ENCODE peak calls at places on chromosomes 5 and 9, in eight cellular contexts. H, O, D, F, W, Y, V and B are unnamed samples.

GRCh38 chr9:15873573-15874177 is 320.8 kb downstream of the CCDC171 start:
- DNase-seq in O (peak), F (no peak), H (no peak), D (no peak), W (no peak), Y (no peak), V (peak), B (peak)

GRCh38 chr9:16653491-16654407 is 216.7 kb downstream of the BNC2 start:
- DNase-seq in Y (no peak), H (no peak), O (no peak), W (no peak), V (no peak), D (no peak), F (no peak), B (no peak)

GRCh38 chr5:1555011-1555807 is 31.4 kb upstream of the LPCAT1 start:
- DNase-seq in Y (peak), O (no peak), W (no peak), D (no peak), V (peak), F (peak), H (peak), B (peak)

GRCh38 chr5:32552936-32553335 is 32.4 kb upstream of the SUB1 start:
- DNase-seq in V (no peak), F (no peak), W (no peak), Y (no peak), H (no peak), O (no peak), D (no peak), B (no peak)

GRCh38 chr5:176675676-176676360 is 28.5 kb downstream of the TSPAN17 start:
- DNase-seq in H (no peak), O (no peak), W (no peak), F (peak), V (peak), Y (no peak), D (no peak), B (no peak)

GRCh38 chr9:96515629-96516470 is 65.9 kb downstream of the HABP4 start:
- DNase-seq in Y (no peak), V (peak), F (no peak), H (no peak), W (no peak), D (no peak), O (no peak), B (no peak)

GRCh38 chr5:72767289-72768010 is 49.0 kb upstream of the TNPO1 start:
- DNase-seq in H (no peak), O (no peak), D (no peak), Y (no peak), V (peak), F (no peak), W (no peak), B (peak)

GRCh38 chr5:150114773-150115408 is 28.5 kb upstream of the CSF1R start:
- DNase-seq in Y (peak), F (no peak), W (no peak), V (peak), O (no peak), D (no peak), H (no peak), B (no peak)

GRCh38 chr5:55104036-55104767 is 1.8 kb downstream of the GZMA start:
- DNase-seq in W (no peak), O (no peak), D (no peak), F (no peak), Y (no peak), V (peak), H (no peak), B (no peak)

GRCh38 chr5:67360047-67360446 is 163.4 kb upstream of the CD180 start:
- DNase-seq in W (no peak), D (no peak), Y (no peak), H (no peak), O (no peak), V (peak), F (no peak), B (no peak)

GRCh38 chr9:120611690-120612068 is 31.7 kb upstream of the CDK5RAP2 start:
- DNase-seq in F (no peak), D (no peak), H (no peak), O (no peak), V (no peak), Y (no peak), W (no peak), B (no peak)

GRCh38 chr5:150653762-150654158 is 7.3 kb upstream of the MYOZ3 start:
- DNase-seq in W (no peak), O (no peak), H (no peak), Y (no peak), F (no peak), D (no peak), V (peak), B (no peak)

GRCh38 chr5:180594311-180595045 is 3.2 kb upstream of the SCGB3A1 start:
- DNase-seq in O (no peak), H (no peak), V (no peak), Y (no peak), D (no peak), W (no peak), F (no peak), B (no peak)

GRCh38 chr5:31854625-31855526 is 215.9 kb downstream of the PDZD2 start:
- DNase-seq in Y (peak), W (no peak), D (no peak), O (no peak), H (peak), V (peak), F (no peak), B (no peak)

GRCh38 chr5:167684251-167684650 is 607.2 kb upstream of the WWC1 start:
- DNase-seq in W (no peak), H (no peak), F (no peak), O (no peak), D (no peak), Y (no peak), V (no peak), B (no peak)

GRCh38 chr5:74318985-74319563 is 321.5 kb downstream of the ENC1 start:
- DNase-seq in H (no peak), O (no peak), V (peak), W (no peak), D (no peak), F (no peak), Y (peak), B (no peak)

GRCh38 chr9:110578896-110579752 is at the start of gene SVEP1:
- DNase-seq in H (peak), Y (no peak), D (no peak), F (peak), O (no peak), W (no peak), V (peak), B (no peak)

GRCh38 chr5:91277840-91278239 is 105.3 kb downstream of the ARRDC3 start:
- DNase-seq in O (no peak), D (no peak), F (no peak), Y (no peak), W (no peak), V (peak), H (no peak), B (no peak)

GRCh38 chr5:161966544-161966943 is 101.0 kb upstream of the GABRG2 start:
- DNase-seq in Y (no peak), V (no peak), H (no peak), D (no peak), W (no peak), O (no peak), F (no peak), B (no peak)

GRCh38 chr5:22709743-22710142 is 143.4 kb downstream of the CDH12 start:
- DNase-seq in V (no peak), Y (no peak), D (no peak), O (no peak), F (no peak), H (no peak), W (no peak), B (no peak)

GRCh38 chr5:151381899-151382298 is 34.5 kb upstream of the SLC36A2 start:
- DNase-seq in V (no peak), W (no peak), O (no peak), D (no peak), Y (no peak), H (no peak), F (no peak), B (no peak)

GRCh38 chr5:177163500-177163899 is 29.9 kb downstream of the NSD1 start:
- DNase-seq in H (no peak), D (no peak), Y (no peak), W (no peak), V (no peak), O (no peak), F (no peak), B (no peak)